ENCODE peak calls at places on chromosome 3, in four cellular contexts. One of them, this sample, is unnamed.

GRCh38 chr3:177603137-177603603 is 405.9 kb upstream of the TBL1XR1 start:
- DNase-seq in A549: no peak
- DNase-seq in K562: no peak
- DNase-seq in HepG2: no peak
- DNase-seq in this sample: no peak

GRCh38 chr3:146953523-146954125 is 348.5 kb upstream of the PLSCR5 start:
- DNase-seq in A549: no peak
- DNase-seq in HepG2: no peak
- DNase-seq in K562: no peak
- DNase-seq in this sample: no peak

GRCh38 chr3:62636235-62636826 is 238.9 kb downstream of the CADPS start:
- DNase-seq in K562: no peak
- DNase-seq in HepG2: no peak
- DNase-seq in A549: no peak
- DNase-seq in this sample: no peak

GRCh38 chr3:158430448-158430847 is 140.5 kb upstream of the MLF1 start:
- DNase-seq in HepG2: no peak
- DNase-seq in A549: no peak
- DNase-seq in K562: no peak
- DNase-seq in this sample: no peak

GRCh38 chr3:177679568-177680441 is 482.5 kb upstream of the TBL1XR1 start:
- DNase-seq in K562: peak
- DNase-seq in A549: no peak
- DNase-seq in HepG2: no peak
- DNase-seq in this sample: no peak

GRCh38 chr3:115085197-115085865 is 61.8 kb downstream of the ZBTB20 start:
- DNase-seq in A549: no peak
- DNase-seq in K562: no peak
- DNase-seq in HepG2: no peak
- DNase-seq in this sample: no peak

GRCh38 chr3:197376020-197376419 is 77.6 kb upstream of the DLG1 start:
- DNase-seq in HepG2: no peak
- DNase-seq in A549: no peak
- DNase-seq in K562: no peak
- DNase-seq in this sample: no peak

GRCh38 chr3:67044955-67045354 is 46.8 kb downstream of the KBTBD8 start:
- DNase-seq in K562: no peak
- DNase-seq in A549: no peak
- DNase-seq in HepG2: no peak
- DNase-seq in this sample: no peak

GRCh38 chr3:159128628-159129027 is 326.8 kb downstream of the MFSD1 start:
- DNase-seq in A549: no peak
- DNase-seq in K562: no peak
- DNase-seq in HepG2: no peak
- DNase-seq in this sample: no peak

GRCh38 chr3:126340943-126341754 is 16.1 kb downstream of the KLF15 start:
- DNase-seq in HepG2: peak
- DNase-seq in K562: no peak
- DNase-seq in A549: no peak
- DNase-seq in this sample: peak

GRCh38 chr3:115975796-115976195 is 352.5 kb downstream of the GAP43 start:
- DNase-seq in K562: no peak
- DNase-seq in HepG2: no peak
- DNase-seq in A549: no peak
- DNase-seq in this sample: no peak

GRCh38 chr3:169678122-169678521 is 14.6 kb upstream of the MECOM start:
- DNase-seq in A549: no peak
- DNase-seq in HepG2: no peak
- DNase-seq in K562: no peak
- DNase-seq in this sample: no peak

GRCh38 chr3:149174901-149175300 is 45.5 kb downstream of the HPS3 start:
- DNase-seq in K562: no peak
- DNase-seq in A549: no peak
- DNase-seq in HepG2: no peak
- DNase-seq in this sample: no peak

GRCh38 chr3:132283440-132283839 is 33.8 kb upstream of the ACP3 start:
- DNase-seq in K562: no peak
- DNase-seq in HepG2: no peak
- DNase-seq in A549: no peak
- DNase-seq in this sample: no peak

GRCh38 chr3:186124618-186125017 is 15.7 kb upstream of the ETV5 start:
- DNase-seq in A549: no peak
- DNase-seq in K562: no peak
- DNase-seq in HepG2: no peak
- DNase-seq in this sample: no peak

GRCh38 chr3:107411779-107412178 is 34.5 kb downstream of the CCDC54 start:
- DNase-seq in K562: no peak
- DNase-seq in HepG2: no peak
- DNase-seq in A549: no peak
- DNase-seq in this sample: no peak

GRCh38 chr3:11498646-11499045 is 145.1 kb downstream of the VGLL4 start:
- DNase-seq in A549: no peak
- DNase-seq in K562: no peak
- DNase-seq in HepG2: peak
- DNase-seq in this sample: peak

GRCh38 chr3:118688396-118688884 is 346.2 kb downstream of the IGSF11 start:
- DNase-seq in HepG2: no peak
- DNase-seq in K562: no peak
- DNase-seq in A549: no peak
- DNase-seq in this sample: no peak

GRCh38 chr3:435161-435560 is 238.6 kb downstream of the CHL1 start:
- DNase-seq in HepG2: no peak
- DNase-seq in K562: no peak
- DNase-seq in A549: no peak
- DNase-seq in this sample: no peak

GRCh38 chr3:197372076-197372661 is 73.8 kb upstream of the DLG1 start:
- DNase-seq in HepG2: peak
- DNase-seq in K562: no peak
- DNase-seq in A549: no peak
- DNase-seq in this sample: peak

GRCh38 chr3:168029705-168030104 is 66.0 kb downstream of the GOLIM4 start:
- DNase-seq in K562: no peak
- DNase-seq in HepG2: no peak
- DNase-seq in A549: no peak
- DNase-seq in this sample: no peak

GRCh38 chr3:57985977-57986246 is 22.3 kb upstream of the FLNB start:
- DNase-seq in K562: no peak
- DNase-seq in HepG2: no peak
- DNase-seq in A549: no peak
- DNase-seq in this sample: no peak

GRCh38 chr3:56210201-56210774 is 258.0 kb downstream of the ERC2 start:
- DNase-seq in K562: no peak
- DNase-seq in A549: no peak
- DNase-seq in HepG2: no peak
- DNase-seq in this sample: no peak

GRCh38 chr3:129399895-129400357 is 28.5 kb downstream of the EFCAB12 start:
- DNase-seq in K562: no peak
- DNase-seq in A549: no peak
- DNase-seq in HepG2: no peak
- DNase-seq in this sample: no peak

GRCh38 chr3:32781211-32781968 is 36.4 kb upstream of the TRIM71 start:
- DNase-seq in A549: peak
- DNase-seq in HepG2: peak
- DNase-seq in K562: peak
- DNase-seq in this sample: peak

GRCh38 chr3:20480771-20481170 is 294.8 kb upstream of the SGO1 start:
- DNase-seq in HepG2: no peak
- DNase-seq in K562: no peak
- DNase-seq in A549: no peak
- DNase-seq in this sample: no peak

GRCh38 chr3:37217098-37217849 is 42.9 kb upstream of the LRRFIP2 start:
- DNase-seq in A549: no peak
- DNase-seq in HepG2: peak
- DNase-seq in K562: no peak
- DNase-seq in this sample: no peak

GRCh38 chr3:47065681-47066080 is 86.2 kb downstream of the NBEAL2 start:
- DNase-seq in K562: no peak
- DNase-seq in HepG2: peak
- DNase-seq in A549: no peak
- DNase-seq in this sample: no peak

GRCh38 chr3:108838411-108838810 is 15.8 kb downstream of the TRAT1 start:
- DNase-seq in HepG2: no peak
- DNase-seq in K562: no peak
- DNase-seq in A549: no peak
- DNase-seq in this sample: no peak

GRCh38 chr3:113898892-113899291 is 48.9 kb upstream of the ZDHHC23 start:
- DNase-seq in K562: no peak
- DNase-seq in A549: no peak
- DNase-seq in HepG2: no peak
- DNase-seq in this sample: no peak

GRCh38 chr3:64144241-64144900 is 80.9 kb downstream of the PRICKLE2 start:
- DNase-seq in HepG2: no peak
- DNase-seq in K562: no peak
- DNase-seq in A549: no peak
- DNase-seq in this sample: no peak

GRCh38 chr3:13461169-13462124 is 18.7 kb upstream of the HDAC11 start:
- DNase-seq in A549: peak
- DNase-seq in K562: peak
- DNase-seq in HepG2: peak
- DNase-seq in this sample: peak

GRCh38 chr3:35789039-35789438 is 149.7 kb downstream of the ARPP21 start:
- DNase-seq in A549: no peak
- DNase-seq in HepG2: no peak
- DNase-seq in K562: no peak
- DNase-seq in this sample: no peak
- H3K27ac ChIP-seq in A549: no peak
- H3K27ac ChIP-seq in HepG2: no peak
- H3K27ac ChIP-seq in K562: no peak
- H3K27ac ChIP-seq in this sample: no peak

GRCh38 chr3:137062250-137062649 is 104.5 kb downstream of the IL20RB start:
- DNase-seq in HepG2: no peak
- DNase-seq in A549: no peak
- DNase-seq in K562: no peak
- DNase-seq in this sample: no peak
- TF ChIP-seq EP300 in HepG2: no peak
- TF ChIP-seq EP300 in A549: no peak
- TF ChIP-seq EP300 in K562: no peak
- TF ChIP-seq EP300 in this sample: no peak

DNA sequence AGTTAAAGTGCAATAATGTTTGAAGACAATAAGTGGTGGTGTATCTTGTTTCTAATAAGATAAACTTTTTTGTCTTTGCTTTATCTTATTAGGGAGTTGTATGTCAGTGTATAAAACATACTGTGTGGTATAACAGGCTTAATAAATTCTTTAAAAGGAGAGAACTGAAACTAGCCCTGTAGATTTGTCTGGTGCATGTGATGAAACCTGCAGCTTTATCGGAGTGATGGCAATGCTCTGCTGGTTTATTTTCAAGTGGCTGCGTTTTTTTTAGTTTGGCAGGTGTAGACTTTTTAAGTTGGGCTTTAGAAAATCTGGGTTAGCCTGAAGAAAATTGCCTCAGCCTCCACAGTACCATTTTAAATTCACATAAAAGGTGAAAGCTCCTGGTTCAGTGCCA is 2.7 kb downstream of the RPL15 start:
- DNase-seq in A549: no peak
- DNase-seq in HepG2: no peak
- DNase-seq in K562: no peak
- DNase-seq in this sample: no peak
- H3K27ac ChIP-seq in A549: no peak
- H3K27ac ChIP-seq in HepG2: no peak
- H3K27ac ChIP-seq in K562: no peak
- H3K27ac ChIP-seq in this sample: no peak

GRCh38 chr3:4466783-4467521 is at the start of gene SUMF1:
- DNase-seq in A549: peak
- DNase-seq in HepG2: peak
- DNase-seq in K562: peak
- DNase-seq in this sample: peak
- TF ChIP-seq EP300 in A549: no peak
- TF ChIP-seq EP300 in HepG2: no peak
- TF ChIP-seq EP300 in K562: peak
- TF ChIP-seq EP300 in this sample: no peak

GRCh38 chr3:125054436-125055164 is 1.2 kb downstream of the HEG1 start:
- DNase-seq in A549: peak
- DNase-seq in HepG2: peak
- DNase-seq in K562: no peak
- DNase-seq in this sample: no peak
- H3K27ac ChIP-seq in A549: peak
- H3K27ac ChIP-seq in HepG2: peak
- H3K27ac ChIP-seq in K562: no peak
- H3K27ac ChIP-seq in this sample: peak

DNA sequence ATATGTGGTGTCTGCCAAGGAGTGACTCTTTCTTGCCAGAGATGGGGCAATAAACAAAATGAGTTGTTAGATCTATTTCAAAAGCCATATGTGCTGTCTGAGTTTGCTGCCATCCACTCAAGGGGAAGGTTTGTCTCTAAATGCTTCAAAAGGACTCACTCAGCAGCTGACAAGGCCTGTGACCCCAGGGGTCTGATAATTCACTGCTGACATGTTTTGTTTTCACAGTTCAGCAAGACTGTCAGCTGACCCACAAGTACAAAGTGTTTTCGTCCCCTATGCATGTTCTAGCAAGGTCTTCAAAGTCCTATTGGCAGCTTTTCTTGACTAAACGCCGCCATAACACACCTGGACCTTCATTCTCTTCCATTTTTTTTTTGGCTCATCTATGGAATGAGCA is 41.4 kb upstream of the ZBED2 start:
- DNase-seq in K562: no peak
- DNase-seq in HepG2: no peak
- DNase-seq in A549: no peak
- DNase-seq in this sample: no peak
- TF ChIP-seq EP300 in K562: no peak
- TF ChIP-seq EP300 in HepG2: no peak
- TF ChIP-seq EP300 in A549: no peak
- TF ChIP-seq EP300 in this sample: no peak

GRCh38 chr3:4750306-4751056 is 228.8 kb upstream of the BHLHE40 start:
- DNase-seq in HepG2: peak
- DNase-seq in A549: no peak
- DNase-seq in K562: no peak
- DNase-seq in this sample: no peak
- H3K27ac ChIP-seq in HepG2: peak
- H3K27ac ChIP-seq in A549: peak
- H3K27ac ChIP-seq in K562: no peak
- H3K27ac ChIP-seq in this sample: peak

This sample was measured in transverse colon.